ENCODE peak calls at places on chromosome 5, in four cellular contexts. One of them, this sample, is unnamed.
A peak's percentile ranks its signal among the peaks of the same experiment; 100 is the strongest.

GRCh38 chr5:99000878-99001277 is 72.1 kb upstream of the CHD1 start:
- DNase-seq in H1: no peak
- DNase-seq in IMR-90: peak; percentile 9
- DNase-seq in mesendoderm: no peak
- DNase-seq in this sample: no peak

GRCh38 chr5:25090818-25091217 is 446.0 kb upstream of the CDH10 start:
- DNase-seq in H1: no peak
- DNase-seq in IMR-90: no peak
- DNase-seq in mesendoderm: no peak
- DNase-seq in this sample: no peak

GRCh38 chr5:176875783-176876505 is 23.2 kb downstream of the HK3 start:
- DNase-seq in IMR-90: no peak
- DNase-seq in mesendoderm: no peak
- DNase-seq in H1: no peak
- DNase-seq in this sample: no peak

GRCh38 chr5:140239939-140240700 is 62.8 kb downstream of the PFDN1 start:
- DNase-seq in IMR-90: peak; percentile 66
- DNase-seq in H1: peak; percentile 67
- DNase-seq in mesendoderm: peak; percentile 82
- DNase-seq in this sample: peak; percentile 87

GRCh38 chr5:113434889-113435288 is at the start of gene TSSK1B:
- DNase-seq in mesendoderm: no peak
- DNase-seq in IMR-90: no peak
- DNase-seq in H1: no peak
- DNase-seq in this sample: no peak

GRCh38 chr5:33049298-33049697 is 338.2 kb downstream of the NPR3 start:
- DNase-seq in mesendoderm: no peak
- DNase-seq in IMR-90: no peak
- DNase-seq in H1: no peak
- DNase-seq in this sample: no peak

GRCh38 chr5:1509346-1510085 is 14.2 kb downstream of the LPCAT1 start:
- DNase-seq in mesendoderm: no peak
- DNase-seq in H1: no peak
- DNase-seq in IMR-90: no peak
- DNase-seq in this sample: peak; percentile 20

GRCh38 chr5:68287976-68288755 is 72.6 kb downstream of the PIK3R1 start:
- DNase-seq in IMR-90: peak; percentile 37
- DNase-seq in mesendoderm: peak; percentile 87
- DNase-seq in H1: no peak
- DNase-seq in this sample: peak; percentile 57

GRCh38 chr5:38845555-38846378 is at the start of gene OSMR:
- DNase-seq in mesendoderm: peak; percentile 71
- DNase-seq in IMR-90: peak; percentile 98
- DNase-seq in H1: no peak
- DNase-seq in this sample: peak; percentile 65

GRCh38 chr5:16857635-16858034 is 78.5 kb downstream of the MYO10 start:
- DNase-seq in H1: no peak
- DNase-seq in mesendoderm: no peak
- DNase-seq in IMR-90: no peak
- DNase-seq in this sample: no peak

GRCh38 chr5:36653046-36653445 is 46.6 kb downstream of the SLC1A3 start:
- DNase-seq in H1: no peak
- DNase-seq in IMR-90: no peak
- DNase-seq in mesendoderm: no peak
- DNase-seq in this sample: no peak

GRCh38 chr5:11449217-11449616 is 455.0 kb downstream of the CTNND2 start:
- DNase-seq in mesendoderm: no peak
- DNase-seq in H1: no peak
- DNase-seq in IMR-90: no peak
- DNase-seq in this sample: no peak

GRCh38 chr5:154298060-154298459 is 107.5 kb downstream of the GALNT10 start:
- DNase-seq in IMR-90: no peak
- DNase-seq in mesendoderm: no peak
- DNase-seq in H1: no peak
- DNase-seq in this sample: no peak

GRCh38 chr5:58184910-58185309 is 275.0 kb downstream of the PLK2 start:
- DNase-seq in H1: no peak
- DNase-seq in IMR-90: peak; percentile 50
- DNase-seq in mesendoderm: no peak
- DNase-seq in this sample: no peak

GRCh38 chr5:150575745-150576448 is 64.6 kb upstream of the SYNPO start:
- DNase-seq in IMR-90: no peak
- DNase-seq in H1: no peak
- DNase-seq in mesendoderm: no peak
- DNase-seq in this sample: no peak

GRCh38 chr5:150540615-150541396 is 32.9 kb downstream of the NDST1 start:
- DNase-seq in IMR-90: peak; percentile 98
- DNase-seq in mesendoderm: no peak
- DNase-seq in H1: no peak
- DNase-seq in this sample: no peak

GRCh38 chr5:110996742-110997141 is 74.8 kb upstream of the TSLP start:
- DNase-seq in mesendoderm: no peak
- DNase-seq in H1: no peak
- DNase-seq in IMR-90: no peak
- DNase-seq in this sample: no peak

GRCh38 chr5:55520117-55520829 is 14.5 kb downstream of the PLPP1 start:
- DNase-seq in IMR-90: no peak
- DNase-seq in H1: no peak
- DNase-seq in mesendoderm: no peak
- DNase-seq in this sample: no peak

GRCh38 chr5:124663101-124663506 is 83.3 kb downstream of the ZNF608 start:
- DNase-seq in H1: no peak
- DNase-seq in mesendoderm: peak; percentile 84
- DNase-seq in IMR-90: no peak
- DNase-seq in this sample: no peak

GRCh38 chr5:109533847-109534272 is 124.1 kb upstream of the PJA2 start:
- DNase-seq in H1: no peak
- DNase-seq in mesendoderm: peak; percentile 29
- DNase-seq in IMR-90: no peak
- DNase-seq in this sample: no peak

GRCh38 chr5:168978015-168978414 is 322.9 kb downstream of the SLIT3 start:
- DNase-seq in H1: no peak
- DNase-seq in mesendoderm: no peak
- DNase-seq in IMR-90: peak; percentile 1
- DNase-seq in this sample: no peak

GRCh38 chr5:78046006-78046405 is 248.5 kb downstream of the AP3B1 start:
- DNase-seq in IMR-90: no peak
- DNase-seq in mesendoderm: peak; percentile 55
- DNase-seq in H1: no peak
- DNase-seq in this sample: peak; percentile 58

GRCh38 chr5:37665889-37666288 is 174.0 kb downstream of the GDNF start:
- DNase-seq in mesendoderm: no peak
- DNase-seq in IMR-90: no peak
- DNase-seq in H1: no peak
- DNase-seq in this sample: no peak

GRCh38 chr5:1763960-1764605 is 35.6 kb downstream of the MRPL36 start:
- DNase-seq in H1: no peak
- DNase-seq in mesendoderm: no peak
- DNase-seq in IMR-90: no peak
- DNase-seq in this sample: peak; percentile 26

GRCh38 chr5:181164076-181164952 is 16.9 kb downstream of the OR2V2 start:
- DNase-seq in mesendoderm: peak; percentile 75
- DNase-seq in IMR-90: peak; percentile 48
- DNase-seq in H1: no peak
- DNase-seq in this sample: no peak

GRCh38 chr5:138579517-138579863 is 4.3 kb upstream of the HSPA9 start:
- DNase-seq in H1: no peak
- DNase-seq in IMR-90: no peak
- DNase-seq in mesendoderm: no peak
- DNase-seq in this sample: no peak

GRCh38 chr5:179882338-179882737 is 23.7 kb upstream of the MRNIP start:
- DNase-seq in IMR-90: no peak
- DNase-seq in mesendoderm: no peak
- DNase-seq in H1: no peak
- DNase-seq in this sample: no peak

GRCh38 chr5:107968465-107968864 is 297.7 kb upstream of the EFNA5 start:
- DNase-seq in IMR-90: peak; percentile 54
- DNase-seq in mesendoderm: no peak
- DNase-seq in H1: no peak
- DNase-seq in this sample: no peak
- H4K5ac ChIP-seq in IMR-90: no peak overlapping the region
- H4K5ac ChIP-seq in mesendoderm: no peak overlapping the region
- H4K5ac ChIP-seq in H1: no peak overlapping the region
- H4K5ac ChIP-seq in this sample: no peak overlapping the region

DNA sequence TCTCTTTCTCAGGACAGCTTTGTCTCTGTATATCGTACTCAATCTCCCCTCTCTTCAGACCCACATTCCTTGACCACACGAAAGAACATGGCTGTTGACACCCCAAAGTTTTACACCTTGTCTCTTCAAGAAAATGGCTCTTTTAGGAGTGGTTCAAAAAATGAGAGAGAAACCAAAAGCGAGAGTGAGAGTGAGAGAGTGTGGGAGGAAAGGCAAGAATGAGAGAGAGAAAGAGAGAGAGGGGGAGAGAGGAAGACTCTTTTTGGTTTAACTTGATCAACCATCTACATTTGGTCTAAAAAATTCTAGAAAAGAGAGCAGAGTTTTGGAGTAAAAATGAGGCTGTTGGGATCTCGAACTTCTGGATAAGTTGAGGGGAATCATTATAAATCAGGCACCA is 581.8 kb upstream of the WWC1 start:
- DNase-seq in mesendoderm: no peak
- DNase-seq in IMR-90: no peak
- DNase-seq in H1: no peak
- DNase-seq in this sample: no peak
- H2BK120ac ChIP-seq in mesendoderm: no peak overlapping the region
- H2BK120ac ChIP-seq in IMR-90: no peak overlapping the region
- H2BK120ac ChIP-seq in H1: no peak overlapping the region
- H2BK120ac ChIP-seq in this sample: no peak overlapping the region

DNA sequence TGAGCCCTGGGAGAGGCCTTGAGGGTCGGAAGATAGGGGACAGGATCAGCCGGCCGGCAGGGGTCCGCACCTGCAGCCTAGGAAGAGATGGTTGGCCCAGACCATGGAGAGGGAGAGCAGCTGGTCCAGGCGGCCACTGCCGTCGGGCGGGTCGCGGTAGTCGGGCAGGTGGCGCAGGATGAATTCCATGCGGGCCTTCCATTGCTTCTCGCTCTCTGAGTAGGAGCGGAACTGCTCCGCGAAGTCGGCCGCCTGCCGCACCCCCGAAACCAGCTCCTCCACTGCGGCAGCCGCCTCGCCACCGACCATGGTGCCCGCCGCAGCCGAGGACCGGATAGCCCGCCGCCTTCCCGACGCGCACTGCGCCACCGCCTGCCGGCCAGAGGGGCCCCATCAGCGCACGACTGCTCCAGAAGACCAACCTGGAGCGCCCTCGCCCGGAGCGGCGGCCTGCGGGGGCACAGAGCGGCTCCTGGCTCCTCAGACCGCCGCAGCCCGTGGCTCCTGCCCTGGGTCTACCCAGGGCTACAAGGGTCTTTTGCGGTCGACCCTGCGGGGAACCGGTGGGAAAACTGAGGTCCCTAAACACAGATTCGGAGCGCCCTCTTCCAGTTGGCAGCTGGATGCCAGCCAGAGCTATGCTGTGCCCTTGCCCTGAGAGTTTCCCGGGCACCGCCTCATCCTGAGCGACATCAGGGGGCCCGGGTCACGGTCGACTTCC is at the start of gene CDKN2AIPNL:
- DNase-seq in H1: peak; percentile 59
- DNase-seq in mesendoderm: peak; percentile 93
- DNase-seq in IMR-90: peak; percentile 80
- DNase-seq in this sample: peak; percentile 92
- H3K23ac ChIP-seq in H1: no peak within 1 kb of the TSS
- H3K23ac ChIP-seq in mesendoderm: peak within 1 kb of the TSS; percentile 92
- H3K23ac ChIP-seq in IMR-90: peak within 1 kb of the TSS; percentile 96
- H3K23ac ChIP-seq in this sample: peak within 1 kb of the TSS; percentile 37

DNA sequence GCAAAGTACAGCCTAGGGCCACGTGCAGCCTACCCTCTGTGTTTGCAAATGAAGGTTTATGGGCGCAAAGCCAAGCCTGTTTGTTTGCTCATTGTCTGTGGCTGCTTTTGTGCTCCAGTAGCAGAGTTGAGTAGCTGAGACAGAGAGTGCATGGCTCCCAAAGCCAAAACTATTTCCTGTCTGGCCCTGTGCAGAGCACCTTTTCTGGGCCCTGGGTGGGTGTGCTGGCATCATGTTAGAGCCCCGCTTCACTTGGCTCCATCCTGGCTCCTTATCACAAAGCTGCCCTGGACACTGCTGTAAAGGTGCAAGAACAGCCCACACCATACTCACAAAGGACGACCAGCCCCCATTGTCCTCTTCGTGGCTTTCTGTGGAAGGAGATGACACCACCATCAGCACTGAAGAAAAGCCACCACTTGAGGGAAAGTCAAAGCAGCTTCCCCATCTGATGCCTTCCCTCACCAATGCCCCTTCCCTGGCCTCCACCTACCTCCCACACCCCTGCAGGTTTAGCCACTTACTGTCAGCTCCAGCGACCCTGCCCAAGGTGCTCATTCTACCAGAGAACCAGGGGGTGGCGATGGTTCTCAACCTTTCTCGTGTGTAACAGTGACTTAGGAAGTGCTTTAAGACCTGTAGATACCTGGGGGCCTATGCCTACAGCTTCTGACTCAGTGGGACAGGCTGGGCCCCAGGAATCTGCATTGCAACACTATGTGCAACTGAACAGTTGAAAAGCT is 23.4 kb downstream of the LCP2 start:
- DNase-seq in IMR-90: no peak
- DNase-seq in H1: peak; percentile 38
- DNase-seq in mesendoderm: peak; percentile 91
- DNase-seq in this sample: peak; percentile 75
- H4K5ac ChIP-seq in IMR-90: no peak overlapping the region
- H4K5ac ChIP-seq in H1: no peak overlapping the region
- H4K5ac ChIP-seq in mesendoderm: no peak overlapping the region
- H4K5ac ChIP-seq in this sample: no peak overlapping the region

GRCh38 chr5:116571568-116572321 is 2.9 kb downstream of the SEMA6A start:
- DNase-seq in mesendoderm: peak; percentile 74
- DNase-seq in H1: no peak
- DNase-seq in IMR-90: no peak
- DNase-seq in this sample: no peak
- H2BK120ac ChIP-seq in mesendoderm: no peak overlapping the region
- H2BK120ac ChIP-seq in H1: no peak overlapping the region
- H2BK120ac ChIP-seq in IMR-90: no peak overlapping the region
- H2BK120ac ChIP-seq in this sample: no peak overlapping the region

GRCh38 chr5:21173526-21173925 is 1185.5 kb upstream of the CDH18 start:
- DNase-seq in IMR-90: no peak
- DNase-seq in H1: no peak
- DNase-seq in mesendoderm: no peak
- DNase-seq in this sample: no peak
- H3K23ac ChIP-seq in IMR-90: no peak overlapping the region
- H3K23ac ChIP-seq in H1: no peak overlapping the region
- H3K23ac ChIP-seq in mesendoderm: no peak overlapping the region
- H3K23ac ChIP-seq in this sample: no peak overlapping the region

GRCh38 chr5:73495772-73496346 is 2.4 kb upstream of the BTF3 start:
- DNase-seq in H1: no peak
- DNase-seq in mesendoderm: peak; percentile 22
- DNase-seq in IMR-90: no peak
- DNase-seq in this sample: no peak
- H4K5ac ChIP-seq in H1: no peak overlapping the region
- H4K5ac ChIP-seq in mesendoderm: no peak overlapping the region
- H4K5ac ChIP-seq in IMR-90: no peak overlapping the region
- H4K5ac ChIP-seq in this sample: no peak overlapping the region

This sample was measured in H9.